ENCODE peak calls at places on chromosomes 11 and 22, in ten cellular contexts. P is mammary epithelial cell, U is esophagus muscularis mucosa, T is GM23248, L is right cardiac atrium, D is lung, R is brain microvascular endothelial cell, J is GM23338, Y is cardiac muscle cell, O is IMR-90. I is an unnamed sample.

GRCh38 chr11:10354389-10354788 is 49.5 kb downstream of the ADM start:
- DNase-seq in P (no peak), U (no peak), T (no peak), L (no peak), D (no peak), R (no peak), J (no peak), Y (no peak), O (no peak), I (no peak)

GRCh38 chr11:118282635-118283310 is 18.7 kb upstream of the MPZL2 start:
- DNase-seq in P (no peak), U (no peak), T (no peak), L (no peak), D (no peak), R (no peak), J (no peak), Y (no peak), O (no peak), I (no peak)

GRCh38 chr22:22791438-22792181 is 96.0 kb upstream of the IGLL5 start:
- DNase-seq in P (no peak), U (peak; percentile 85), T (no peak), L (no peak), D (no peak), R (no peak), J (no peak), Y (no peak), O (no peak), I (no peak)

GRCh38 chr11:100929377-100929776 is 200.2 kb downstream of the PGR start:
- DNase-seq in P (peak; percentile 68), U (no peak), T (peak; percentile 45), L (no peak), D (no peak), R (peak; percentile 34), J (no peak), Y (no peak), O (peak; percentile 81), I (no peak)

GRCh38 chr11:72871089-72871488 is 56.9 kb downstream of the ATG16L2 start:
- DNase-seq in P (no peak), U (no peak), T (no peak), L (no peak), D (no peak), R (no peak), J (no peak), Y (no peak), O (peak; percentile 38), I (no peak)

GRCh38 chr11:103111400-103111799 is 2.2 kb downstream of the DYNC2H1 start:
- DNase-seq in P (no peak), U (no peak), T (no peak), L (no peak), D (no peak), R (no peak), J (no peak), Y (no peak), O (no peak), I (no peak)

GRCh38 chr22:30605449-30606110 is 1.4 kb upstream of the TCN2 start:
- DNase-seq in P (peak; percentile 11), U (no peak), T (peak; percentile 68), L (peak; percentile 83), D (peak; percentile 63), R (peak; percentile 26), J (peak; percentile 75), Y (peak; percentile 44), O (peak; percentile 25), I (no peak)

GRCh38 chr11:8342821-8343681 is 79.4 kb upstream of the LMO1 start:
- DNase-seq in P (peak; percentile 70), U (no peak), T (no peak), L (no peak), D (no peak), R (no peak), J (no peak), Y (no peak), O (no peak), I (no peak)

GRCh38 chr22:28894320-28894719 is 10.9 kb downstream of the ZNRF3 start:
- DNase-seq in P (peak; percentile 85), U (no peak), T (no peak), L (no peak), D (no peak), R (no peak), J (no peak), Y (no peak), O (no peak), I (peak; percentile 69)

GRCh38 chr11:1876361-1877063 is 15.2 kb downstream of the PRR33 start:
- DNase-seq in P (no peak), U (no peak), T (peak; percentile 57), L (peak; percentile 85), D (no peak), R (peak; percentile 34), J (peak; percentile 74), Y (peak; percentile 32), O (no peak), I (no peak)

GRCh38 chr22:32660292-32660691 is 141.2 kb upstream of the TIMP3 start:
- DNase-seq in P (peak; percentile 62), U (no peak), T (peak; percentile 78), L (peak; percentile 90), D (peak; percentile 68), R (peak; percentile 47), J (peak; percentile 90), Y (peak; percentile 85), O (peak; percentile 70), I (no peak)

GRCh38 chr11:503179-503981 is 3.7 kb downstream of the RNH1 start:
- DNase-seq in P (no peak), U (no peak), T (peak; percentile 90), L (peak; percentile 86), D (peak; percentile 68), R (no peak), J (no peak), Y (no peak), O (peak; percentile 19), I (no peak)

GRCh38 chr11:31664129-31664528 is 147.0 kb downstream of the PAX6 start:
- DNase-seq in P (no peak), U (no peak), T (no peak), L (no peak), D (no peak), R (no peak), J (no peak), Y (no peak), O (no peak), I (no peak)

GRCh38 chr22:11066458-11067285 is 4461.3 kb upstream of the OR11H1 start:
- DNase-seq in P (no peak), U (peak; percentile 94), T (no peak), L (peak; percentile 53), D (peak; percentile 48), R (no peak), J (no peak), Y (no peak), O (no peak), I (no peak)

GRCh38 chr11:80843266-80843974 is 1402.6 kb upstream of the TENM4 start:
- DNase-seq in P (peak; percentile 29), U (no peak), T (no peak), L (no peak), D (no peak), R (no peak), J (no peak), Y (no peak), O (no peak), I (no peak)

DNA sequence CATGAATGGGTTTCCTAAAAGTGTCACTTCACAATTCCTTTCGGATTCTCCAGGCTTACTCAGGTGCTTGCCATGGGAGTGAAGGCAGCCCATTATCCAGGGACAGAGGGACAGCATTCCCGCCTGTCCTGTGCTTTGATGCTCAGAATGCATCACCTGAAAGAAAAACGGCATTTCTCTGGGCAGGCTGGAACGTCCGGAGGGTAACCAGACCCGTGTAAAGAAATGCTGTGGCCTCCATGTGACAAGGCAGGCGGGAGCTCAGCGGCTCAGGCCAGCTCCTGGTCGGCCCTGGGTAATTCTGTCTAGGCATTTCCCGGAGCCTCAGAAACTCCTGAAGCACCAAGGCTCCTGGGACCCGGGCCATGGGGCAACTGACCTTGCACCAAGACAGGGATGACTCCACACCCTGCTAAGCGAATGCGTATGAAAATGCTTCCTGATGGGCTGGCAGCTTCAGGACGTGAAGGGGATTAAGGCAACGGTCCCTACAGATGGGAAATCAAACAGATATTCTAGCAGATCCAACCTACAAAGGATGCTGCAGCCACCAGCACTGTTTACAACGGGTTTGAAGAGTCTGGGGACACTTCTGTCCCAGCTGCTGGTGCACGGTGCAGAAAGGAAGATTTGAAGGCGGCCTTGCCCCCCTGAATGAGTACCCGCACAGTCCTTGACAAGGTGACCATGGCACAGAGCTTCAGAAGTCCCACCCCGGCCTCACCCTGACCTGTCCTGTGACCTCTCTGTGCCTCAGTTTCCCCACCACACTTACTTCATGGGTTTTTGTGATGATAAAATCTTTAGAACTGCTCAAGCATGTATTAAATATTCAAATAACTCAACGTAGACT is 13.6 kb upstream of the FGF3 start:
- DNase-seq in P (no peak), U (no peak), T (no peak), L (no peak), D (no peak), R (no peak), J (peak; percentile 56), Y (peak; percentile 27), O (no peak), I (no peak)
- H3K27ac ChIP-seq in P (no peak overlapping the region), U (no peak overlapping the region), T (no peak overlapping the region), L (no peak overlapping the region), D (no peak overlapping the region), R (no peak overlapping the region), J (no peak overlapping the region), Y (no peak overlapping the region), O (no peak overlapping the region), I (no peak overlapping the region)

GRCh38 chr11:98153752-98154151 is 867.0 kb upstream of the CNTN5 start:
- DNase-seq in P (no peak), U (no peak), T (no peak), L (no peak), D (no peak), R (no peak), J (no peak), Y (no peak), O (no peak), I (no peak)

GRCh38 chr11:98155696-98156095 is 865.1 kb upstream of the CNTN5 start:
- DNase-seq in P (no peak), U (no peak), T (no peak), L (no peak), D (no peak), R (peak; percentile 11), J (no peak), Y (no peak), O (no peak), I (no peak)
- H3K27ac ChIP-seq in P (no peak overlapping the region), U (no peak overlapping the region), T (no peak overlapping the region), L (no peak overlapping the region), D (no peak overlapping the region), R (no peak overlapping the region), J (no peak overlapping the region), Y (no peak overlapping the region), O (no peak overlapping the region), I (no peak overlapping the region)

DNA sequence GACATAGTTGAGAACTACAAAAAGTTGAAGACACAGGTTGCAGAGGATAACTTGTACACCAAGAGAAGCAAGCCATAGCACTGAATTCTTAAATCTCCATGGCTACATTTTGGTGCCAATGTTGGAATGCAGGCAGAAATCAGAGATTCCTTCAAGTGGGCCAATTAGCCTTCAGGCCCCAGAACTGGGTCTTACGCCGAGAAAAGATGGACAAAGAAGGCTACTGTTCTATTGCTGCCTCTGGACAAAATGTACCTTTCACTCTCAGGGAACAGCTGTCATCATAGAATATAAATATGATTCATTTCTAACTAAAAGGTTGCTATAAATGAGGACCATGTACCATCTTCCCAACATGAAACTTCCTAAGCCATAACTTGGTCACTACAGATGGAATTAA is 13.7 kb downstream of the TMEM216 start:
- DNase-seq in P (no peak), U (no peak), T (no peak), L (no peak), D (no peak), R (no peak), J (no peak), Y (no peak), O (no peak), I (no peak)
- H3K27ac ChIP-seq in P (no peak overlapping the region), U (no peak overlapping the region), T (no peak overlapping the region), L (no peak overlapping the region), D (no peak overlapping the region), R (no peak overlapping the region), J (no peak overlapping the region), Y (no peak overlapping the region), O (no peak overlapping the region), I (no peak overlapping the region)

GRCh38 chr11:35216962-35217667 is 78.1 kb downstream of the CD44 start:
- DNase-seq in P (peak; percentile 49), U (no peak), T (peak; percentile 40), L (no peak), D (no peak), R (no peak), J (no peak), Y (no peak), O (no peak), I (no peak)
- H3K27ac ChIP-seq in P (peak overlapping the region; percentile 20), U (peak overlapping the region; percentile 49), T (peak overlapping the region; percentile 97), L (no peak overlapping the region), D (no peak overlapping the region), R (no peak overlapping the region), J (no peak overlapping the region), Y (no peak overlapping the region), O (peak overlapping the region; percentile 88), I (peak overlapping the region; percentile 7)